ENCODE peak calls at places on chromosomes 4 and X, in four cellular contexts. D, W, I and C are unnamed samples.

GRCh38 chrX:55489315-55490009 is at the start of gene USP51:
- DNase-seq in D (peak), W (no peak), I (peak), C (peak)

GRCh38 chrX:55731826-55732225 is 14.3 kb downstream of the RRAGB start:
- DNase-seq in D (no peak), W (no peak), I (no peak), C (no peak)

GRCh38 chrX:40096395-40097091 is 1.2 kb downstream of the BCOR start:
- DNase-seq in D (no peak), W (no peak), I (peak), C (no peak)

GRCh38 chr4:72496119-72496518 is 72.9 kb downstream of the ADAMTS3 start:
- DNase-seq in D (no peak), W (no peak), I (no peak), C (no peak)

GRCh38 chrX:102995316-102995715 is 58.2 kb downstream of the RAB40AL start:
- DNase-seq in D (no peak), W (no peak), I (no peak), C (no peak)

GRCh38 chr4:21780158-21780557 is 168.4 kb downstream of the KCNIP4 start:
- DNase-seq in D (no peak), W (no peak), I (no peak), C (no peak)

GRCh38 chr4:73345399-73345975 is 58.6 kb upstream of the ALB start:
- DNase-seq in D (no peak), W (no peak), I (no peak), C (no peak)

GRCh38 chr4:69717778-69718177 is 42.6 kb downstream of the SULT1B1 start:
- DNase-seq in D (no peak), W (no peak), I (no peak), C (no peak)

GRCh38 chr4:74133786-74134499 is 24.0 kb upstream of the MTHFD2L start:
- DNase-seq in D (peak), W (peak), I (peak), C (no peak)

GRCh38 chrX:64204701-64205440 is 637 bp downstream of the AMER1 start:
- DNase-seq in D (peak), W (no peak), I (no peak), C (no peak)

GRCh38 chrX:12579311-12579710 is 211.9 kb upstream of the PRPS2 start:
- DNase-seq in D (no peak), W (no peak), I (no peak), C (no peak)

GRCh38 chr4:41746440-41747229 is 1.9 kb downstream of the PHOX2B start:
- DNase-seq in D (no peak), W (no peak), I (no peak), C (no peak)

GRCh38 chr4:56757270-56757746 is 64.2 kb downstream of the SPINK2 start:
- DNase-seq in D (no peak), W (no peak), I (peak), C (no peak)

GRCh38 chrX:25067271-25068172 is 51.8 kb upstream of the ARX start:
- DNase-seq in D (no peak), W (no peak), I (no peak), C (no peak)

GRCh38 chr4:158805628-158806471 is 37.0 kb downstream of the FNIP2 start:
- DNase-seq in D (peak), W (no peak), I (no peak), C (no peak)
- TF ChIP-seq POLR2AphosphoS5 in D (peak), W (no peak), I (peak), C (peak)

DNA sequence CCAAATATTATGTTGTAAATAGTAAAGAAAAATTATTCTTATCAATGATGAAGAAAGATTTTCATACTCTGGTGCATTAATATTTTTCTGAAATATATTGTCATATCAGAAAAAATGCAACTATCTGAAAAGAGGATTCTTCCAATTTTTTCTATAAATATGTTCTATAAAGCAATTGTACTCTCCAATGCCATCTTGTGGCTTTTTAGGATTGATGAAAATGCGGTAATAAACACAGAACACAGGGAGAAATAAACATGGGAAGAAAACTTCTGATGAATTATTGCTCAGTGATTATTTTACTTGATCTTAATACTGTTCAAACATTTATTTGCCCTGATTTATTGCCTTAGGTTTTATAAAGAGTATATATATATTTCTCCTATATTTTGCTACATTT is 215.4 kb downstream of the IL1RAPL1 start:
- DNase-seq in D (no peak), W (no peak), I (no peak), C (no peak)
- TF ChIP-seq CTCF in D (no peak), W (peak), I (no peak), C (no peak)

GRCh38 chr4:114036426-114036825 is 57.0 kb upstream of the ARSJ start:
- DNase-seq in D (no peak), W (no peak), I (no peak), C (no peak)
- TF ChIP-seq POLR2AphosphoS5 in D (no peak), W (no peak), I (no peak), C (no peak)

GRCh38 chr4:136709897-136710296 is 822.4 kb downstream of the PCDH18 start:
- DNase-seq in D (no peak), W (no peak), I (no peak), C (no peak)

DNA sequence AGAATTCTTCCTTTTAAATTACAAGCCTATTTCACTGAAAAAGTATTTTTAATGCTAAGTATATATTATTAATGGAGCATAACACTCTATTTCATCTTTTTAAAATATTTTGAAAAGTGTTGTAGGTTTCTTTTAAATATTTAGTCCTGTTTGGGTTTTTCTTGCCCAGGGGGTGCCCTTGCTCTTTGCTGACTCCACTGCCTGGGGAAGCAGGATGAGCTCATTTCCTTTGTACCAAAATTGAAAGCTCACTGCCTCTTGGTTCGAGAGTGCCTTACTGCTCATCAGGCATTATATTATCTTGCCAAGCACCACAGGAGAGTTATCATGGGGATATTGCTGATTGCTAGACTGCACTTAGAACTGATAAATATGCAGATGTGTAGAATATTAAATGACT is 819.2 kb downstream of the PCDH18 start:
- DNase-seq in D (no peak), W (no peak), I (no peak), C (no peak)
- TF ChIP-seq CTCF in D (no peak), W (no peak), I (no peak), C (no peak)

GRCh38 chr4:153661215-153661822 is 22.8 kb upstream of the TLR2 start:
- DNase-seq in D (no peak), W (no peak), I (no peak), C (no peak)
- TF ChIP-seq POLR2AphosphoS5 in D (no peak), W (no peak), I (no peak), C (no peak)

GRCh38 chr4:121653986-121654385 is 42.8 kb downstream of the ANXA5 start:
- DNase-seq in D (no peak), W (no peak), I (no peak), C (no peak)

GRCh38 chr4:121655320-121656268 is 41.2 kb downstream of the ANXA5 start:
- DNase-seq in D (no peak), W (no peak), I (no peak), C (no peak)

GRCh38 chr4:121658125-121658524 is 38.7 kb downstream of the ANXA5 start:
- DNase-seq in D (no peak), W (no peak), I (no peak), C (no peak)

GRCh38 chr4:121654738-121655137 is 42.0 kb downstream of the ANXA5 start:
- DNase-seq in D (no peak), W (no peak), I (no peak), C (no peak)

GRCh38 chr4:121656269-121656641 is 40.5 kb downstream of the ANXA5 start:
- DNase-seq in D (peak), W (peak), I (peak), C (no peak)
- TF ChIP-seq CTCF in D (no peak), W (peak), I (peak), C (no peak)